ENCODE peak calls at places on chromosomes 16 and 17, in four cellular contexts. N is HepG2, K is GM12878, V is K562. C is an unnamed sample.

GRCh38 chr16:67719778-67720144 is 645 bp upstream of the GFOD2 start:
- DNase-seq in K (no peak), N (peak; percentile 48), V (peak; percentile 48), C (peak; percentile 52)

GRCh38 chr16:2333772-2334379 is 6.7 kb downstream of the ABCA3 start:
- DNase-seq in V (peak; percentile 65), N (peak; percentile 20), K (no peak), C (no peak)

GRCh38 chr16:86997058-86997457 is 320.1 kb downstream of the C16orf95 start:
- DNase-seq in V (no peak), K (no peak), N (no peak), C (no peak)

GRCh38 chr17:7676533-7676932 is 10.8 kb downstream of the TP53 start:
- DNase-seq in K (no peak), N (no peak), V (no peak), C (no peak)

GRCh38 chr16:54506691-54507090 is 220.1 kb upstream of the IRX3 start:
- DNase-seq in K (no peak), V (no peak), N (no peak), C (peak; percentile 63)

GRCh38 chr16:78896280-78896679 is 704.3 kb downstream of the MAF start:
- DNase-seq in V (no peak), N (no peak), K (no peak), C (no peak)

GRCh38 chr17:57552114-57552601 is 192.9 kb downstream of the CCDC182 start:
- DNase-seq in K (no peak), V (peak; percentile 64), N (no peak), C (peak; percentile 84)

GRCh38 chr16:75264999-75265910 is 13.8 kb upstream of the BCAR1 start:
- DNase-seq in V (peak; percentile 58), K (no peak), N (no peak), C (peak; percentile 76)

GRCh38 chr16:30592871-30593270 is 7.4 kb upstream of the ZNF785 start:
- DNase-seq in N (no peak), K (no peak), V (no peak), C (no peak)

GRCh38 chr16:27901956-27902355 is 161.6 kb downstream of the GSG1L start:
- DNase-seq in V (no peak), N (no peak), K (no peak), C (no peak)

GRCh38 chr17:67810464-67810863 is 14.8 kb upstream of the BPTF start:
- DNase-seq in K (no peak), N (no peak), V (no peak), C (no peak)

GRCh38 chr17:76498886-76499667 is 2.1 kb downstream of the RHBDF2 start:
- DNase-seq in N (peak; percentile 95), V (no peak), K (peak; percentile 71), C (no peak)

GRCh38 chr17:9021158-9021984 is at the start of gene NTN1:
- DNase-seq in N (no peak), V (peak; percentile 25), K (no peak), C (peak; percentile 65)

GRCh38 chr16:11101695-11102522 is 154.1 kb downstream of the SOCS1 start:
- DNase-seq in N (peak; percentile 70), V (peak; percentile 50), K (no peak), C (no peak)

GRCh38 chr17:15236281-15237105 is 28.6 kb downstream of the PMP22 start:
- DNase-seq in K (no peak), N (no peak), V (no peak), C (no peak)

GRCh38 chr16:47888142-47888541 is 267.7 kb downstream of the ABCC12 start:
- DNase-seq in V (no peak), N (peak; percentile 75), K (no peak), C (no peak)

GRCh38 chr17:13073013-13073412 is 55.2 kb upstream of the ELAC2 start:
- DNase-seq in N (no peak), K (no peak), V (no peak), C (no peak)

GRCh38 chr16:26240807-26241206 is 549.0 kb downstream of the HS3ST4 start:
- DNase-seq in V (no peak), N (no peak), K (no peak), C (no peak)

GRCh38 chr17:58165981-58166380 is 801 bp upstream of the OR4D2 start:
- DNase-seq in V (no peak), K (no peak), N (no peak), C (no peak)

GRCh38 chr17:51921500-51921899 is 237.0 kb downstream of the CA10 start:
- DNase-seq in K (no peak), N (no peak), V (no peak), C (no peak)
- TF ChIP-seq NFIC in K (no peak), N (no peak), V (no peak), C (no peak)

DNA sequence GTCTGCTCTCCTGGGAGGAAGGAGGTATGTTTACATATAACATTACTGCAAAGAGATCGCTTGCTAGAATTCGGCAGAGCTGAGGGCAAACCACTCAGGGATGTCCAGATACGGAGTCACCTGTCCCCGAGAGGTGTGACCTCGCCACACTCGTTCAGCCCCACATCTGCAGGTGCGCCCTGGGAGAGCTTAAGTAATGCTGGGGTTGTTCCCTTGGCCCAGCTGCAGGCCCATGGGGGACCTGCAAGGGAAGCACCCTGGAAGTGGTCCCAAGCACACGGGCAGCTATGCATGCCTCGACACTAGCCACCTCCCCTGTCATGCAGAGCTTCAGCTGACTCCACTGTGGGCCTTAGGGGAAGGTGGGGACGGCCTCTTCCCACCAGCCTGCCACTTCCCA is 22.2 kb downstream of the USP22 start:
- DNase-seq in V (no peak), K (no peak), N (no peak), C (no peak)
- H3K4me2 ChIP-seq in V (no peak overlapping the region), K (no peak overlapping the region), N (no peak overlapping the region), C (no peak overlapping the region)

GRCh38 chr16:58450590-58450989 is 49.4 kb upstream of the NDRG4 start:
- DNase-seq in V (no peak), K (no peak), N (no peak), C (no peak)

GRCh38 chr16:58449768-58450167 is 50.2 kb upstream of the NDRG4 start:
- DNase-seq in N (peak; percentile 27), V (no peak), K (no peak), C (no peak)

GRCh38 chr16:58452640-58453039 is 47.3 kb upstream of the NDRG4 start:
- DNase-seq in K (no peak), V (no peak), N (no peak), C (no peak)

GRCh38 chr16:58451263-58451662 is 48.7 kb upstream of the NDRG4 start:
- DNase-seq in N (no peak), K (no peak), V (no peak), C (peak; percentile 50)

DNA sequence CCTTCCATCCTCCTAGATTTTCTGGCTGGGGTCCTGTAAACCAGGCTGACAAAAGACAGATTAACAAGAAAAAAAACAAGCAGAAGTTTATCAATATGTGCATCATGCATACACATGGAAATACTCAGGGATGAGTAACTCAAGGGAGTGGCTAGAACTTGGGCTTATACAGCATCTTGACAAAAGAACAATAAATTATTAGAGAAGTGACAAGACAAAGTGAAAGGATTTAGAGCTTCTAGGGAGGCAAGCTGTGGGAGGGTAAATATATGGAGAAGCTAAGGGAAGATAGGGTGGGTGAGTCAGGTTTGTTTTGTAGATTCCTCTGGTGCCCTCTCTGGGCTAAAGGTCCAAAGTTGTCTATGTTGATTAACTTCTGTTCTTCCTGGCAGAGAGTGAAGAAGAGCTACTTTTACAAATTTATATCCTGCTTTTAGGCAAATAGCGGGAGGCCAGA is 48.0 kb upstream of the NDRG4 start:
- DNase-seq in K (no peak), N (peak; percentile 85), V (no peak), C (no peak)
- TF ChIP-seq GABPA in K (no peak), N (no peak), V (no peak), C (no peak)

DNA sequence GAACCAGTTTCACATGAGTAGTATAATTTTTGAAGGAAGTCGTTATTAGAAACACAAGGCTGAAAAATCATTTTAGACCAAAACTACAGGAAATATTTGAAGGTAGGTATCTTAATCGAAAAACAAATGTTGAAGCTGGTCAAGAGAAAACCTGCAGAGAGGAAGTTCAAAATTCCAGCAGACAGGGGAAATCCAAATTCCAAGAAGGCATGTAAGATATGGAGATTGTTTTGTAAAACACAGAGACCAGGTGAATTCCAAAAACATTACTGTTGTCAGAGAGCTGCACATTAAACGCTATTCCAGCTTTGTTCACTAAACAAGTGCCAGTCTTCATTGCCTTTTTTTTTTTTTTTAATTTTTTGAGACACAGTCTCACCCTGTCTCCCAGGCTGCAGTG is 38.4 kb downstream of the ADAMTS18 start:
- DNase-seq in K (no peak), N (no peak), V (no peak), C (no peak)
- TF ChIP-seq NFIC in K (no peak), N (no peak), V (no peak), C (no peak)

DNA sequence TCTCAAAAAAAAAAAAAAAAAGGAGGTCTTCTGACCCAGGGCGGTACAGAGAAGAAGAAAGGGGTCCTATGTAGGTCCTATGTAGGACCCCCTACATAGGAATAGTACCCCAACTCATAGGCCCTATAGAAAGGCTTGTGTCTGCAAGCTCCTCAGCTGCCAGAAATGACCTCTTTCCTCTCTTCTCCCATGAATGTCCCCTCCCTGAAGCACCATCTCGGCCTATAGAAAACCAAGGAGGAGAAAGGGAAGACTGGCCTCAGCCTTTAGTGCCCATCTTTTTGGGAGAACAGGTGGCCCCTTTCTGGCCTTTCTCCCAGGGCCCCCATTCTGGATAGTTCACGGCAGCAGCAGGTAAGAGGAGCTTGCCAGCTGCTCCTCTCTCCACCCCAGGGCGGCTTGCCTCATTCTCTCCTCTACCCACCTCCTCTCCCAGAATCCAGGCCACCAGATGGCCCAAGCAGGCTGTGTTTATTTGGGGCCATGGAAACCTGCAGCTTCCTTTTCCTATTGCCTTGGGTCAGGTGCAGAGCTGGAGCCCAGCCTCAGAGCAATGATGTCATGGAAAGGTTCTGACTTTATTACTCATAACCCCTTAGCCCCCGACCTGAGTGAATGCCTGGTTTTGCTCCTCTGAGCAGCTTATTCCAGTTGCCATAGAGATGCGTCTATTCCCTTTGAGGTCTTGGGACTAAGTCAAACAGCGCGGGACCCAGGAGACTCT is 1.6 kb upstream of the MRPL58 start:
- DNase-seq in V (peak; percentile 20), K (no peak), N (peak; percentile 68), C (peak; percentile 91)
- H3K4me2 ChIP-seq in V (no peak overlapping the region), K (no peak overlapping the region), N (peak overlapping the region; percentile 94), C (no peak overlapping the region)

DNA sequence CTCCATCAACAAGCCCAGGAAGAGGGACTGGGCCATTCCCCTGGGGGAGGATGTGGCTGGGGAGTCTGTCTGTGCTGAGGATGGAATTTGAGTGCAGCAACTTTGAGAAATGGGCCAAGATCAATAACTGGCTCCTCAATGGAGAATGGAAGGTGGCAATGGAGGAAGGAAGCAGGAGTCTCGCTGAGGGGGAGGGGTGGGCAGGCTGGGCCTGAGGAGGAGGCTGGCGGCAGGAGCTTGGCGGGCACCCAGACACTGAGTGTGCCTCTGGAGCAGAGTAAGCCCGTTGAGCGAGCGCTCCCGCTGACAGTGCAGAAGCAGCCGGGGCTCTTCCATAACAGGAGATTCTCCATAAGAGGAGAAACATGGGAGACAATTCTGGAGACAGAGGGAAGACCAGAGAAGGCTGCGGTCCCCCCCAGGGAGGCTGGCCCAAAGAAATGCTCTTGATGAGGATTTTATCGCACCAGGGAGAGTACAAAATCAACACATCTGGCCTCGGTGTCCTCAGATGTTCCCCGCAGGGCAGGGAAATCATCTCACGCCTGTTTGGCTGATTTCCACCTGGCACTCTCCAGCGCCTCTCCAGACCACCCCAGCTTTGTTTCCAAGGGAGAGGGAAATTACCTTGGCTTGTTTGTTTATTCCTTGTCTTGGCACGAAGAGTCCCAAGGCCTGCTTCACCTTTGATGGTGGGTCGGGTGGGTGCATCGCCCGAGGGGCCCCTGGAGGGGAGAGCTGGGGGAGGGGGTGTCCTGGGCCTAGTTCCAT is 2.8 kb upstream of the MMP15 start:
- DNase-seq in V (no peak), N (no peak), K (no peak), C (peak; percentile 78)
- TF ChIP-seq GABPA in V (no peak), N (no peak), K (no peak), C (no peak)

C was measured in SK-N-SH.